ENCODE peak calls at places on chromosome 22, in six cellular contexts. A, Q, V, X, D and P are unnamed samples.

GRCh38 chr22:38398609-38399401 is 56.2 kb downstream of the KCNJ4 start:
- DNase-seq in A (peak; percentile 89), D (peak; percentile 64), Q (peak; percentile 75), X (peak; percentile 89), V (peak; percentile 85), P (peak; percentile 91)

GRCh38 chr22:26170112-26170492 is 840 bp downstream of the SEZ6L start:
- DNase-seq in D (no peak), Q (no peak), X (no peak), V (no peak), A (peak; percentile 27), P (no peak)

GRCh38 chr22:21791635-21792625 is 56.3 kb upstream of the YPEL1 start:
- DNase-seq in D (peak; percentile 53), V (peak; percentile 50), A (no peak), X (peak; percentile 38), Q (no peak), P (no peak)

GRCh38 chr22:31425331-31426050 is 26.1 kb downstream of the DRG1 start:
- DNase-seq in Q (no peak), X (no peak), V (no peak), D (no peak), A (no peak), P (no peak)

GRCh38 chr22:39242809-39243442 is 1.9 kb downstream of the PDGFB start:
- DNase-seq in Q (no peak), X (no peak), D (peak; percentile 67), A (peak; percentile 84), V (no peak), P (no peak)

GRCh38 chr22:26770624-26771023 is 113.2 kb downstream of the MIAT start:
- DNase-seq in D (peak; percentile 4), Q (peak; percentile 83), V (peak; percentile 90), X (peak; percentile 32), A (no peak), P (no peak)

GRCh38 chr22:44963832-44964721 is 45.7 kb downstream of the PHF21B start:
- DNase-seq in X (no peak), V (no peak), A (no peak), D (no peak), Q (no peak), P (no peak)

GRCh38 chr22:43889366-43890253 is 2.2 kb downstream of the PNPLA5 start:
- DNase-seq in Q (peak; percentile 55), V (peak; percentile 10), A (peak; percentile 24), X (peak; percentile 44), D (peak; percentile 21), P (no peak)

GRCh38 chr22:24553597-24554315 is 1.2 kb downstream of the GUCD1 start:
- DNase-seq in A (no peak), V (no peak), Q (peak; percentile 41), X (peak; percentile 54), D (peak; percentile 16), P (peak; percentile 64)

GRCh38 chr22:26276530-26277200 is 107.4 kb downstream of the SEZ6L start:
- DNase-seq in Q (no peak), D (no peak), X (no peak), A (peak; percentile 21), V (no peak), P (no peak)

GRCh38 chr22:25202290-25202921 is 2.7 kb downstream of the CRYBB3 start:
- DNase-seq in A (peak; percentile 85), D (peak; percentile 33), X (peak; percentile 77), V (peak; percentile 68), Q (peak; percentile 72), P (peak; percentile 56)

GRCh38 chr22:29816128-29816527 is 21.9 kb downstream of the ASCC2 start:
- DNase-seq in D (no peak), A (no peak), X (peak; percentile 21), V (peak; percentile 33), Q (no peak), P (peak; percentile 21)

GRCh38 chr22:43205748-43206514 is 19.0 kb upstream of the TTLL12 start:
- DNase-seq in D (no peak), Q (no peak), X (no peak), A (no peak), V (no peak), P (peak; percentile 14)

GRCh38 chr22:45549739-45550138 is 47.1 kb downstream of the FBLN1 start:
- DNase-seq in V (no peak), D (no peak), A (no peak), Q (no peak), X (no peak), P (no peak)

GRCh38 chr22:43293661-43294392 is 49.3 kb downstream of the SCUBE1 start:
- DNase-seq in Q (peak; percentile 65), A (no peak), D (no peak), V (peak; percentile 29), X (peak; percentile 80), P (peak; percentile 81)

GRCh38 chr22:24723111-24723510 is 51.4 kb downstream of the PIWIL3 start:
- DNase-seq in D (no peak), A (no peak), X (peak; percentile 38), V (no peak), Q (no peak), P (no peak)

GRCh38 chr22:32622762-32623147 is 148.1 kb downstream of the FBXO7 start:
- DNase-seq in Q (no peak), V (no peak), D (no peak), X (no peak), A (no peak), P (no peak)

GRCh38 chr22:37431811-37432707 is 4.8 kb upstream of the ELFN2 start:
- DNase-seq in D (peak; percentile 99), X (peak; percentile 96), Q (peak; percentile 98), V (peak; percentile 98), A (no peak), P (no peak)

GRCh38 chr22:43681724-43682360 is 130.3 kb downstream of the EFCAB6 start:
- DNase-seq in V (no peak), D (no peak), A (peak; percentile 36), X (no peak), Q (no peak), P (no peak)

GRCh38 chr22:26169312-26170111 is at the start of gene SEZ6L:
- DNase-seq in X (no peak), Q (no peak), V (no peak), A (peak; percentile 79), D (no peak), P (no peak)

GRCh38 chr22:45262195-45262930 is 21.7 kb upstream of the KIAA0930 start:
- DNase-seq in Q (no peak), D (no peak), V (no peak), X (no peak), A (no peak), P (no peak)

GRCh38 chr22:33380789-33381530 is 322.8 kb upstream of the SYN3 start:
- DNase-seq in V (peak; percentile 85), A (no peak), Q (peak; percentile 92), D (peak; percentile 96), X (no peak), P (no peak)

DNA sequence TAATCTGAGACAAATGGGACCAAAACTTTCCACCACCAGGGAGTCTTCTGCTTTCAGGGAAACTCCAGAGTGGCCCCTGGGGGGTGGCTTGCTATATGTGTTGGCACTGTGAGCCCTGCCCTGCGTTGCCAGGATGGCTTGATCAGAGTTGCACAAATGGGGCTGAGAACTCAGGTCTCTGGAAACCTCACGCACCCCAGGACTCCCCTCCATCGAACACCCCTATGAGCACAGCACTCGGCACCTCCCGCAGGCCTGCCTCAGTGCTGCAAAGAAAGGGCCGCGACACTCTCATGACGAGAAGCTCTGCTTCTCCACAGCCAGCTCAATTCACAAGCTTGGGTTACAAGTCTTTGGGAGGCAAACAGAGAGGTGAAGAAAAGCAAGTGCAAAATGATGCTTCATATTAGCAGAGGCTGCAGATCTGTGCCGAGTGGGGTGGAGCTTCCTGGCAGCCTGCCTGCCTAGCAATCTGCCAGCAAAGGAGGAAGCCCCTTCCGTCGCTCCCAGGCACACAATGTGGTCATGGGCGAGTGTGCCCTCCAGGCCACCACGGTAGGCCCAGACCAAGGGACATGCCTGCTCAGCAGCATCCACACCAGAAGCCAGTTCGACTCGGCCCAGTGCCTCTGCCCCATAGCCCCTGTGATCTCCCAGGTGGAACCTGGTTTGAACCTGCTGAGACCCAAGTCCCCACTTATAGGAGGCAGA is 55.7 kb downstream of the MYH9 start:
- DNase-seq in D (no peak), V (peak; percentile 59), X (peak; percentile 80), A (no peak), Q (peak; percentile 67), P (peak; percentile 90)
- H3K4me3 ChIP-seq in D (no peak overlapping the region), V (no peak overlapping the region), X (no peak overlapping the region), A (no peak overlapping the region), Q (no peak overlapping the region), P (no peak overlapping the region)

DNA sequence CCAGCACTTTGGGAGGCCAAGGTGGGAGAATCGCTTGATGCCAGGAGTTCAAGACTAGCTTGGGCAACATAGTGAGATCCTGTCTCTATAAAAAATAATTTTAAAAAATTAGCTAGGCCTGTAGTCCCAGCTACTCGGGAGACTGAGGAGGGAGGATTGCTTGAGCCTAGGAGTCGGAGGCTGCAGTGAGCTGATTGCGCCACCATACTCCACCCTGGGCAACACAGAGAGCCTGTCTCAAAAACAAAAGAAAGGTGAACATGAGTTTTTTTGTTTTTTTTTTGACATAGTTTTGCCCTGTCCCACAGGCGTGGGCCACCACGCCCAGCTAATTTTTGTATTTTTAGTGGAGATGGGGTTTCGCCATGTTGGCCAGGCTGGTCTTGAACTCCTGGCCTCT is 17.6 kb downstream of the MED15 start:
- DNase-seq in A (no peak), X (no peak), Q (no peak), V (no peak), D (no peak), P (no peak)
- H3K4me3 ChIP-seq in A (no peak overlapping the region), X (no peak overlapping the region), Q (no peak overlapping the region), V (no peak overlapping the region), D (no peak overlapping the region), P (no peak overlapping the region)

DNA sequence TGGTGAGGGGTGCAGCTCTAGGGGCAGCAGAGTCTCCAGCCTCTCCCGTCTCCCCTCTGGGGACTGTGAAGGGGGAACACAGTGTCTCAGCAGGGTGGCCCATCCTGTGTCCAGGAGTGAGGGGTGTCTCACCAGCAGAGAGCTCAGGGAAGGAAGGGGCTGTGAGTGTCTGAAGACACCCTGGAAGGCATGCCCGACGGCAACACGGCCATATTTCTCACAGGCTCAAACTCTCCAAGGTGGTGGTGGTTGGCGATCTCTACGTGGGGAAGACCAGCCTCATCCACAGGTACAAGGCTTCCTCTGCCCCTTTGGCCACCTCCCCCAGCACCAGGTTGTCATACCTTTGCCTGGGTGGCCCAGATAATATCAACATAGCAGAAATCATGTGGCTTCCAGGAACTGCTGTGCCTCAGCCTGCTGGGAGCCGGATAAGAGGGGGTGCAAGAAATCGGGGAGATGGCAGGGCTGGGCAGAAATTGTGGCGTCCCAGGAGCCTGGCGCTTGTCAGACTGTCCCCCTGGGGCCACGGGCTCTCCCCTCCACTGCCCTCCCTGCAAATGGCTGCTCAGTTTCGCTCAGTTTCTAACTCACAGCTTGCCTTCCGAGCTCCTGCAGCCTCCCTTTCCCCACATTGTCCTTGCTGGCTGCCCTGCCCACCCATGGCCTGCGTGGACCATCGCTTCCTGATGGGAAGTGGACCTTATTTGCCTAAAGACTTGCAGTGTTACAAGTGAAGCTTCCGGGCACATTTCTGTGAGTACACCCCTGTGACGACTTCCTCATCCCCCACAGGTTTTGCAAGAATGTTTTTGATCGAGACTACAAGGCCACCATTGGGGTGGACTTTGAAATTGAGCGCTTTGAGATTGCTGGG is 7.2 kb downstream of the RAB36 start:
- DNase-seq in A (no peak), Q (no peak), X (no peak), V (no peak), D (no peak), P (peak; percentile 38)
- H3K4me3 ChIP-seq in A (no peak overlapping the region), Q (no peak overlapping the region), X (no peak overlapping the region), V (no peak overlapping the region), D (no peak overlapping the region), P (no peak overlapping the region)

DNA sequence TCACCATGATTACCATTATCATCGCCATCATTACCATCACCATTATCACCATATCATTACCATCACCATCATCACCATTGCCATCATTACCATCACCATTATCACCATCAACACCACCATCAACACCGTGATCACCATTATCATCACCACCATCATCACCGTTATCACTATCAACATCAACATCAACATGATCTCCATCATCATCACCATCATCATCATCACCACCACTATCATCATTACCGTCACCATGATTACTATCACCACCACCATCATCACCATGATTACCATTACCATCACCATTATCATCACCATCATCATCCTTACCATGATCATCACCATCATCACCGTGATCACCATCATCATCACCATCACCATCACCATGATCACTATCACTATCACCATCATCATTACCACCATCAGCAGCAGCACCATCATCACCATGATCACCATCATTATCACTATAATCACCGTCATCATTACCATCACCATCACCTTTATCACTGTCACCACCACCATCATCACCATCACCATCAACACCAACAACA is 753.7 kb downstream of the BRD1 start:
- DNase-seq in Q (no peak), D (no peak), A (no peak), V (no peak), X (no peak), P (no peak)
- H3K4me3 ChIP-seq in Q (no peak overlapping the region), D (no peak overlapping the region), A (no peak overlapping the region), V (no peak overlapping the region), X (no peak overlapping the region), P (no peak overlapping the region)